ENCODE peak calls at places on chromosomes 3 and 15, in seven cellular contexts. W is CD8-positive, alpha-beta T cell; K is PC-3; J is left lung; U is upper lobe of right lung; E is mesendoderm; G is right lobe of liver. V is an unnamed sample. For H3K4me1 and H3K27me3, the result is how much of the 10 kb centered on the place peaks cover.

GRCh38 chr3:66144792-66145733 is 75.7 kb upstream of the SLC25A26 start:
- DNase-seq in W (no peak), K (peak), J (no peak), U (no peak), E (no peak), G (no peak), V (no peak)

GRCh38 chr3:113255100-113255853 is 43.9 kb downstream of the BOC start:
- DNase-seq in W (no peak), K (peak), J (no peak), U (no peak), E (peak), G (no peak), V (no peak)

GRCh38 chr3:121592856-121593702 is at the start of gene FBXO40:
- DNase-seq in W (no peak), K (no peak), J (no peak), U (no peak), E (peak), G (peak), V (no peak)

GRCh38 chr15:65533057-65533752 is 2.9 kb downstream of the HACD3 start:
- DNase-seq in W (no peak), K (no peak), J (no peak), U (no peak), E (peak), G (no peak), V (no peak)

GRCh38 chr15:25787855-25788521 is 75.1 kb downstream of the ATP10A start:
- DNase-seq in W (no peak), K (peak), J (no peak), U (peak), E (no peak), G (no peak), V (no peak)

GRCh38 chr3:53169045-53169831 is 8.2 kb downstream of the PRKCD start:
- DNase-seq in W (no peak), K (no peak), J (peak), U (peak), E (peak), G (no peak), V (no peak)

GRCh38 chr3:62088472-62089104 is 284.8 kb downstream of the FEZF2 start:
- DNase-seq in W (no peak), K (no peak), J (no peak), U (no peak), E (no peak), G (no peak), V (no peak)

GRCh38 chr3:72569754-72570440 is 278.3 kb downstream of the SHQ1 start:
- DNase-seq in W (no peak), K (no peak), J (no peak), U (no peak), E (no peak), G (no peak), V (no peak)

GRCh38 chr15:58568157-58568571 is 136.4 kb downstream of the LIPC start:
- DNase-seq in W (no peak), K (peak), J (no peak), U (no peak), E (no peak), G (no peak), V (no peak)

GRCh38 chr3:196524527-196524926 is 9.4 kb upstream of the SMCO1 start:
- DNase-seq in W (no peak), K (peak), J (no peak), U (no peak), E (peak), G (no peak), V (no peak)

GRCh38 chr3:51297333-51297732 is 87.8 kb upstream of the MANF start:
- DNase-seq in W (no peak), K (no peak), J (no peak), U (no peak), E (no peak), G (no peak), V (no peak)

DNA sequence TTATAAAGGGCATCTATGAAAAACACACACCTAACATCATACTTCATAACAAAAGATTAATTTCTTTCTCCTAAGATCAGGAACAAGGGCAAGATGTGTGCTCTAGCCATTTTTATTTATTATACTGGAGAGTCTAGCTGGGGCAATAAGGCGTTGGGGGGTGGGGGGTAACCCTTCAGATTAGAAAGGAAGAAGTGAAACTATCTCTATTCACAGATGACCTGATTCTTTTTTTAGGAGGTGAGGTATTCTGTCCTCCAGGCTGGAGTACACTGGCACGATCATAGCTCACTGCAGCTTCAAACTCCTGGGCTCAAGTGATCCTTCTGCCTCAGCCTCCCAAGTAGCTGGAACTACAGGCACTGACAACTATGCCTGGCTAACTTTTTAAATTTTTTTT is 89.5 kb upstream of the MANF start:
- DNase-seq in W (no peak), K (no peak), J (no peak), U (no peak), E (no peak), G (no peak), V (no peak)
- H3K4me1 ChIP-seq in W (under half), K (under half), J (under half), U (under half), E (under half), G (under half), V (under half)

GRCh38 chr15:68428431-68428940 is 3.5 kb downstream of the ITGA11 start:
- DNase-seq in W (no peak), K (no peak), J (no peak), U (no peak), E (no peak), G (peak), V (no peak)
- H3K27me3 ChIP-seq in W (under half), K (under half), J (half or more), U (under half), E (under half), G (under half), V (under half)

DNA sequence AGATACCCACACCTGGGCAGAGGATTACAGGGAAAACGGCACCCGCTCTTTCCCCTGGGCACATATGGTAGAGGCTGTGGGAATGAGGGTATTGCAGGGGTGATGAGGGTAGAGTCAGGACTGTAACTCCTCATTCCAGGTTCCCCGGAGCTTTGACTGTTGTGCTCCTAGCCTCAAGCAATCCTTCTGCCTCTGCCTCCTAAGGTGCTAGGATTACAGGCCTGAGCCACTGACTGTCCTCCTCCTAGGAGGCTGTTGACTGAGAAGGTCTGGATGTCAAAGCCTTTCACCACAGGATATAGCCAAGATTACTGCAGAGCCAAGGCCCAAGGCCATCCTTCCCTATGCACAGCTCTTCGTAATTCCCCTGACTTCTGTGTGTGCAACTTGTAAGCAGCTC is 1.1 kb upstream of the MPI start:
- DNase-seq in W (no peak), K (no peak), J (no peak), U (no peak), E (peak), G (no peak), V (no peak)
- H3K4me1 ChIP-seq in W (under half), K (under half), J (under half), U (under half), E (under half), G (under half), V (under half)

DNA sequence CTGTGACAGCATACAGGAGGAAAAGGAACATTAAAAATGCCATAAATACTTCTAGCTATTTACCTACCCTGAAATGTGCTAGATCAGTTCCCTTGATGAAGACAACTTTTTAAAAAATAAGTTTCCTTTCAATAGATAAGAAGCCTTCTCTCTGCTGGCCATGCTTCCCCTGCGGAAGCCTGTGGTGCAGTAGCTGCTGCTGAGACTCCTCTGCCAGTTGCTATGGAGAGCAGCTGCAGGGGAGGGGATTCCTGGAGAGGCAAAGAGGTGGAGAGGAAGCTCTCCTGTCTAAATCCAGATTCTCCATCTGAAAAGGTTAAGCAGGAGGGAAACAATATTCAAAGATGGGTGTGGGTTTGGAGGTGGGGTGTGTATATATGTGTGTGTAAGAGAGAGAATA is 69.8 kb upstream of the BFSP2 start:
- DNase-seq in W (no peak), K (no peak), J (no peak), U (no peak), E (peak), G (no peak), V (no peak)
- H3K27me3 ChIP-seq in W (under half), K (under half), J (under half), U (under half), E (under half), G (under half), V (under half)

DNA sequence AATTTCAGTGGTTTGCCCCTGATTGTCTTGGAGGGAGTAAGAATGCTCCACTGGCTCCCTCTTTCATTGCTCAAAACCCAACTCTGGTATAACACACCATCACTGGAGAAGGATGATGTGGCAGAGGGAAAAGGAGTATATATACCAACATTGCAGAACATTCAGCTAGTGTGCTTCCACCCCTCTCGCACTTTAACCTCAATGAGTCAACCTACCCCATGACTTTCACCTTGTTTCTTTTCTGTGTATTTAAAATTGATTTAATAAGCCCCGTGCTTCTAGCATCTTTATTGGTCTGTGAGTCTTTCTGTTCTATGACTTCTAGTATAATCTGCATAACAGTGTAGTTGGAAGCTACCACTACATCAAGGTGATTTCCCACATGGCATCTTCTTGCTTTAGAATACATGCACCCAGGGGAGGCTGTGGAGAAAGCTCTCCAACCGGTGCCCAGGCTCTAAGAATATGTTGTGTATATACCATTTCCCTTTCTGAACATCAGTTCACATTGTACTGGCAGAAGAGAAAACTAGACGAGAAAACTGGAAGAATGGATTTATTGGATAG is 595.1 kb upstream of the TGFBR2 start:
- DNase-seq in W (no peak), K (peak), J (no peak), U (no peak), E (no peak), G (no peak), V (no peak)
- H3K4me1 ChIP-seq in W (under half), K (under half), J (under half), U (under half), E (under half), G (under half), V (under half)

GRCh38 chr3:10527295-10528016 is 22.1 kb upstream of the ATP2B2 start:
- DNase-seq in W (no peak), K (no peak), J (no peak), U (peak), E (no peak), G (peak), V (no peak)
- H3K27me3 ChIP-seq in W (under half), K (half or more), J (under half), U (under half), E (under half), G (under half), V (under half)

GRCh38 chr3:50600841-50601591 is 10.6 kb downstream of the CISH start:
- DNase-seq in W (peak), K (peak), J (peak), U (peak), E (no peak), G (peak), V (no peak)
- H3K4me1 ChIP-seq in W (half or more), K (under half), J (half or more), U (half or more), E (under half), G (half or more), V (under half)

DNA sequence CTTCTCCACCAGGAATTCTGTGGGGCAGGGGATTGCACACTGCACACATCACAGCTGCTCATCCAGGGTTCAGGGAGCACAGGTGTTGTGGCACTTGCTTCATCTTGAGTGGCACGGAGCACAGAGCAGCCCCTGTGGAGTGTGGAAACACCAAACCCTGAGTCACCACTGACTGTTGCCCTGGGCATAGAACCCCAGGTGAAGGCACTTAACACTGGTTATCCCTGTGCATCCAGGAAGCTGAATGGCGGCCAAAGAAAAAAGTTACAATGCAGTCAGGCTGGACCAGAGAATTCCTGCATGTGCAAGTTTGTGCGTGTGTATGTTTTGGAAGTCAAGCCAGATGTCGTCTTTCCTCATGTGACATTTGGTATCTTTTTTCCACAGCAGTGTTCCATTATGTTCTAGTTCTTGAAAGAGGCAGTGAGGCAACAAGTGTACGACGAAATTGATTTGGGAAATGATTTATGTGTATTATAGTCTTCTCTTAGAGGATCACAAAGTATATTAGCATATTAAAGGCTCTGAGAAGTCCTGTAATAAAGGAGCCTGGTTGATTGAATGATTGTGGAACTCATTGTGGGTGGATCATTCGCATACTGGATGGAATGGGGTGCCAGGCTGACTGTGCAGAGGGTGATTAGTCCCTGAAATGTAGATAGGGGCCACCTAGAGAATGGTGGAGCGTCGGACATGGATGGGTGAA is 292.3 kb downstream of the TLE3 start:
- DNase-seq in W (no peak), K (peak), J (no peak), U (no peak), E (no peak), G (no peak), V (no peak)
- H3K27me3 ChIP-seq in W (under half), K (under half), J (under half), U (under half), E (under half), G (under half), V (under half)

DNA sequence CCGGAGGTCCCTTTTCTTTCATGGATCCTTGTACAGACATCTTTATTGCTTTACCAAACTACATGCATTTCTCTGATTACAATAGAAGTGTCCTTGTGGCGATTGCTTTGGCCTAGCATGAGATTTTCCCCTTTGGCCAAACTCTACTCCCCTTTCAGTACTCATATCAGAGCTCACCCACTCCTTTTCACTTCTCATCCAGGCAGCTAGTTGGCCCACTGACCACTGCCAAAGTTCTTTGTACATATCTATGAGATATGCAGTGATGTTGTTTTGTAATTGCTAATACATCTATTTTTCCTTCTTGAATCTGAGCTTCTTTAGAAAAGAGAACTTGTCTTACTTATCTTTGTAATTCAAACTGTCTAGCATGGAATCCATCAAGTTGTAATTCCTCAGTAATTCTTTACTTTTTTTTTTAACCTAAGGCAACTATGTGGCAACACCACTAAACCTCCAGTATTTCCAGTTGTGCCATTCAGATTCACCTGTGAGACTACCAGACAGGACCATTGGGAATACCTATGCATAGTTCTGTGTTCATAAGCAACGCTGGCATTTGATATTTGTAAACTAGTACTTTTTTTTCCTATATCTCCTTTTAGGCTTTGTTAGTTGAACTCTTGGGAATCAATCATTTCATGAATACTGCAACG is 39.2 kb downstream of the AADACL2 start:
- DNase-seq in W (no peak), K (no peak), J (no peak), U (no peak), E (no peak), G (no peak), V (no peak)
- H3K4me1 ChIP-seq in W (under half), K (under half), J (under half), U (under half), E (under half), G (under half), V (under half)